ENCODE peak calls at places on chromosomes 1 and 21, in ten cellular contexts. A is fibroblast of pulmonary artery, T is ovary, O is AG09319, J is IMR-90, H is fibroblast of lung, K is fibroblast of the aortic adventitia, Y is cardiac muscle cell, G is dorsolateral prefrontal cortex, U is mucosa of descending colon. B is an unnamed sample.

GRCh38 chr1:161091093-161091492 is 1.7 kb upstream of the NECTIN4 start:
- DNase-seq in U (no peak), K (no peak), A (no peak), O (no peak), T (no peak), J (no peak), H (no peak), G (no peak), Y (no peak), B (no peak)

GRCh38 chr1:220761688-220762427 is 13.7 kb downstream of the MTARC2 start:
- DNase-seq in J (no peak), K (no peak), Y (no peak), T (no peak), O (no peak), A (no peak), U (peak), G (no peak), H (no peak), B (no peak)

GRCh38 chr1:44154665-44155064 is 13.2 kb upstream of the KLF18 start:
- DNase-seq in T (no peak), U (no peak), O (no peak), G (no peak), K (no peak), H (peak), A (no peak), J (no peak), Y (no peak), B (peak)

GRCh38 chr1:99599678-99600175 is 46.2 kb upstream of the PALMD start:
- DNase-seq in J (peak), O (no peak), A (peak), Y (peak), U (no peak), G (no peak), H (peak), K (peak), T (peak), B (no peak)

GRCh38 chr1:183870351-183871077 is 65.6 kb downstream of the RGL1 start:
- DNase-seq in T (peak), H (peak), O (no peak), Y (no peak), J (peak), U (peak), K (peak), G (no peak), A (peak), B (no peak)

GRCh38 chr1:147541672-147542548 is 609 bp downstream of the BCL9 start:
- DNase-seq in T (peak), J (peak), G (peak), H (peak), Y (peak), U (peak), A (peak), K (peak), O (no peak), B (peak)

GRCh38 chr1:228837817-228838716 is 102.8 kb downstream of the RHOU start:
- DNase-seq in T (peak), J (peak), A (peak), H (peak), K (peak), U (peak), G (no peak), Y (peak), O (peak), B (peak)

GRCh38 chr1:43194509-43194908 is 22.4 kb downstream of the CFAP57 start:
- DNase-seq in J (no peak), O (no peak), H (no peak), A (no peak), Y (no peak), G (no peak), K (no peak), T (no peak), U (no peak), B (no peak)

GRCh38 chr1:181251001-181251712 is 162.7 kb downstream of the IER5 start:
- DNase-seq in G (no peak), K (peak), J (peak), Y (peak), O (no peak), T (no peak), H (peak), A (peak), U (no peak), B (peak)

GRCh38 chr1:104804147-104804546 is 1054.4 kb downstream of the AMY1C start:
- DNase-seq in T (no peak), H (no peak), G (no peak), K (no peak), J (no peak), O (no peak), U (no peak), Y (no peak), A (no peak), B (no peak)

GRCh38 chr1:46284597-46285564 is 18.5 kb downstream of the LRRC41 start:
- DNase-seq in Y (no peak), U (no peak), T (no peak), J (peak), H (peak), K (no peak), A (no peak), G (no peak), O (no peak), B (no peak)

GRCh38 chr1:162535501-162535900 is 26.0 kb upstream of the UAP1 start:
- DNase-seq in J (peak), U (no peak), H (peak), Y (no peak), G (no peak), A (no peak), T (no peak), K (no peak), O (no peak), B (no peak)

GRCh38 chr1:100404816-100405215 is 52.5 kb downstream of the CDC14A start:
- DNase-seq in O (no peak), J (peak), T (no peak), G (no peak), A (peak), Y (no peak), H (peak), K (peak), U (no peak), B (no peak)

GRCh38 chr1:245212221-245212710 is 57.5 kb downstream of the KIF26B start:
- DNase-seq in J (no peak), A (no peak), K (no peak), U (no peak), G (no peak), O (no peak), Y (no peak), T (no peak), H (no peak), B (no peak)

GRCh38 chr1:62209931-62210595 is 15.4 kb downstream of the L1TD1 start:
- DNase-seq in G (no peak), K (no peak), U (no peak), Y (no peak), A (no peak), H (no peak), J (no peak), O (no peak), T (no peak), B (no peak)

GRCh38 chr21:42118901-42119300 is 47.8 kb downstream of the UMODL1 start:
- DNase-seq in U (no peak), K (no peak), O (no peak), G (no peak), Y (no peak), A (no peak), J (peak), T (no peak), H (peak), B (no peak)

GRCh38 chr1:40691538-40692428 is at the start of gene NFYC:
- DNase-seq in K (peak), U (peak), A (peak), Y (peak), T (peak), H (peak), O (peak), J (peak), G (peak), B (peak)

GRCh38 chr1:174797398-174797797 is 202.3 kb upstream of the CACYBP start:
- DNase-seq in J (no peak), T (no peak), H (no peak), A (no peak), Y (no peak), O (no peak), K (no peak), U (no peak), G (no peak), B (no peak)
- TF ChIP-seq CTCF in J (no peak), T (no peak), H (no peak), A (no peak), Y (no peak), O (no peak), K (no peak), U (no peak), G (no peak), B (no peak)

GRCh38 chr1:87986154-87986914 is 657.7 kb downstream of the LMO4 start:
- DNase-seq in A (no peak), U (no peak), Y (no peak), K (no peak), J (no peak), G (no peak), O (no peak), T (no peak), H (no peak), B (no peak)
- TF ChIP-seq CTCF in A (no peak), U (no peak), Y (no peak), K (no peak), J (no peak), G (no peak), O (no peak), T (no peak), H (no peak), B (no peak)

GRCh38 chr1:87284456-87285240 is 44.0 kb upstream of the LMO4 start:
- DNase-seq in J (peak), O (no peak), Y (no peak), G (no peak), U (no peak), H (peak), T (no peak), A (no peak), K (no peak), B (no peak)

GRCh38 chr1:87278791-87279190 is 49.9 kb upstream of the LMO4 start:
- DNase-seq in O (no peak), K (peak), J (peak), A (peak), U (no peak), H (peak), G (no peak), T (no peak), Y (peak), B (no peak)

GRCh38 chr1:87274851-87275250 is 53.8 kb upstream of the LMO4 start:
- DNase-seq in U (no peak), K (no peak), O (no peak), Y (no peak), J (no peak), A (no peak), H (no peak), G (no peak), T (no peak), B (no peak)

GRCh38 chr1:87279201-87279860 is 49.3 kb upstream of the LMO4 start:
- DNase-seq in T (no peak), U (no peak), Y (peak), H (peak), K (peak), O (no peak), G (no peak), J (peak), A (peak), B (no peak)

DNA sequence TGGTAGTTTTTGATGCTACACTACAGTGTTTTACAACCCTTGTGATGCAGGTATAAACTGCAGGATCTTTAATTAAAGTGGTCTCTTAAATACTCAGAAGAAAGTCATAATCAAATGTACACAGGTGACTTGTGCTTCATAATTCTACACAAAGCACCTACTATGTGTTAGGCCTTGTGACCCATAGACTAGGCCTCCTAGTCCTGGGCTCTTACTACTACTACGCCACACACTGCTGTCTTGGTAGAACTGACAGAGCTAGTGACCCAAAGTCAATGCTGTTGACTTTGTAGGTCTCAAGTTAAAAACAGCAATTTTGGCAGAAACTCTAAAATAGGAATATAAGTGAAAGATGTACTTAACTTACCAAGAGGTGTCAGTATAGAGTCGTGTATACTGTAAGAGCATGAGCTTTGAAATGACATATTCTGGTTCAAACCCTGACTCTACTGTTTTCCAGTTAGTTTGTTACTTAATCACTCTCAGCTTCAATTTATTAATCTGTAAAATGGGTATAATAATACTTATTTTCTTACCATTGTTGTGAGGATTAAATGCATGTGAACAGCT is 48.6 kb upstream of the LMO4 start:
- DNase-seq in A (peak), G (no peak), J (peak), U (no peak), O (no peak), K (peak), Y (peak), H (peak), T (no peak), B (no peak)
- TF ChIP-seq CTCF in A (peak), G (no peak), J (no peak), U (no peak), O (no peak), K (no peak), Y (peak), H (no peak), T (no peak), B (no peak)

DNA sequence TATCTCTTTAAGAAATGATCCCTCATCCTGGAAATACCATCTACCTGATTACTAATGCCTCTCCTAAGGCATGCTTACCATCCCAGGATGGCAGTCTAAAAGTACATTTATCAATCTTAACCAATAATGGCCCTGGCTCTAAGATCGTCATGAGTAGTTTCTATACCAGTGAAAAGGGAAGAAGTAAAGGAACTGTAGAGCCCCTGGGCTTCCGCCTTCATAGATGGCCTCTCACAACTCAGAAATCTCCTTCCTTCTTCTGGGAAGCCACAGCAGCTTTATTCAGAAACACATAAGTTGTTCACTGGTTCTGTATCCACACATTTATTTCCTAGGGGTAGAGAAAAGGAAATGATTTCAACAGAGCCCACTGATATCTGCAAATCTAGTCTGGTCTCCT is 41.0 kb upstream of the CD5L start:
- DNase-seq in U (no peak), T (no peak), H (no peak), G (no peak), K (no peak), Y (no peak), J (no peak), A (no peak), O (no peak), B (no peak)
- TF ChIP-seq CTCF in U (no peak), T (no peak), H (no peak), G (no peak), K (no peak), Y (no peak), J (no peak), A (no peak), O (no peak), B (no peak)

GRCh38 chr21:34890724-34891609 is 158.1 kb downstream of the RUNX1 start:
- DNase-seq in Y (peak), A (peak), J (peak), T (peak), G (no peak), H (peak), O (no peak), K (peak), U (peak), B (peak)
- TF ChIP-seq CTCF in Y (peak), A (no peak), J (no peak), T (no peak), G (no peak), H (peak), O (no peak), K (peak), U (no peak), B (no peak)

GRCh38 chr1:233166896-233167295 is 128.6 kb downstream of the PCNX2 start:
- DNase-seq in U (no peak), G (no peak), T (no peak), K (no peak), J (no peak), O (no peak), H (no peak), Y (peak), A (peak), B (no peak)

GRCh38 chr1:233170741-233171140 is 124.8 kb downstream of the PCNX2 start:
- DNase-seq in O (no peak), U (no peak), T (no peak), K (no peak), G (no peak), Y (no peak), H (no peak), A (no peak), J (no peak), B (no peak)

GRCh38 chr1:233168384-233168783 is 127.1 kb downstream of the PCNX2 start:
- DNase-seq in T (no peak), A (no peak), Y (no peak), O (no peak), K (no peak), G (no peak), H (no peak), J (peak), U (no peak), B (no peak)

DNA sequence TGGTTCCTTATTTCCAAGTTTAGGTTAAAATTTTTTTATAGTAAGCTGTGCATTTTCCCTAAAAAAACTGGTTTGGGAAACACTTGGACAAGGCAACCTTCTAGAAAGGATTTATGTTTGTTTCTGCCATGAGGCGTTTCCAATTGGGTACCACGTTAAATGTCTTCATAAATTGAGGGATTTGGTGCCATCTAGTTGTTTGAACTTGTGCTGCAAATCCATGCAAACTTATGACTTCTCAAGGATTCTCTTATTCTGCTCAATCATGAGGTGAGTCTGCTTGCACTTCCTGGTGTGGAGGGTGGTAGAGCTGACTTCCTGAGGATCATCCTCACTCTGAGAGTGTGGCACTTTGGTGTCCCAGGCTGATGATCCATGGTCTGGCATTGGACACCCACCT is 123.3 kb downstream of the PCNX2 start:
- DNase-seq in A (peak), H (peak), J (peak), Y (peak), K (peak), G (no peak), O (no peak), U (no peak), T (no peak), B (no peak)
- TF ChIP-seq CTCF in A (peak), H (peak), J (peak), Y (peak), K (peak), G (peak), O (no peak), U (no peak), T (no peak), B (no peak)

DNA sequence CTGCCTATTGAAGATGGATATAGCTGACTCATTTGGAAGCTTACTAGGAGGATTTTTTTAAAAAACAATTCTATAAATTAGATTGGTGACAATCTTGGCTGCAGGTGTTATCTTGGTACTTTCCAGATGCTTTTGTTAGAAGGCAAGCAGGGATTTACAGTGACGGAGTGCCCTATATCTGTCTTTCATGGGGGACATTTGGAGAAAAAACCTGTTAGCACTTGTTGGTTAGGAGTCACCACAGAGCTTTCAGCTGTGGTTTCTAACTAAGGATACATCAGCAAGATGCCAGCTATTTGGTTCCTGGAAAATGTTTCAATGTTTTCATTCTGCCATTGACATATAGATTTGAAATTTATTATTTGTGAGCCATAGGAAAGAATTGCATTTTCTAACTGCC is 761.1 kb upstream of the CXADR start:
- DNase-seq in T (no peak), G (no peak), O (no peak), A (no peak), H (peak), J (no peak), K (peak), U (no peak), Y (no peak), B (no peak)
- TF ChIP-seq CTCF in T (no peak), G (no peak), O (no peak), A (no peak), H (no peak), J (no peak), K (no peak), U (no peak), Y (no peak), B (no peak)

GRCh38 chr1:175434268-175434860 is 241.8 kb upstream of the KIAA0040 start:
- DNase-seq in T (no peak), A (no peak), G (no peak), U (no peak), K (no peak), Y (no peak), J (no peak), H (no peak), O (no peak), B (no peak)
- TF ChIP-seq CTCF in T (no peak), A (no peak), G (no peak), U (no peak), K (no peak), Y (peak), J (no peak), H (no peak), O (no peak), B (peak)

GRCh38 chr1:212110617-212111016 is 75.1 kb downstream of the DTL start:
- DNase-seq in Y (peak), J (peak), T (no peak), O (no peak), U (no peak), H (peak), K (peak), G (no peak), A (peak), B (no peak)
- TF ChIP-seq CTCF in Y (peak), J (peak), T (no peak), O (peak), U (no peak), H (no peak), K (peak), G (no peak), A (peak), B (no peak)